ENCODE peak calls at places on chromosomes 6 and 20, in nine cellular contexts. One of them, this sample, is unnamed.
A peak's percentile ranks its signal among the peaks of the same experiment; 100 is the strongest.

GRCh38 chr6:54093306-54093705 is 17.9 kb upstream of the MLIP start:
- DNase-seq in endothelial cell of umbilical vein: no peak
- DNase-seq in upper lobe of right lung: no peak
- DNase-seq in cardiac fibroblast: no peak
- DNase-seq in omental fat pad: no peak
- DNase-seq in progenitor cell of endocrine pancreas: no peak
- DNase-seq in fibroblast of mammary gland: no peak
- DNase-seq in nephron progenitor cell: no peak
- DNase-seq in left lung: no peak
- DNase-seq in this sample: no peak

GRCh38 chr6:112253505-112253841 is 894 bp downstream of the LAMA4 start:
- DNase-seq in endothelial cell of umbilical vein: no peak
- DNase-seq in upper lobe of right lung: no peak
- DNase-seq in cardiac fibroblast: no peak
- DNase-seq in omental fat pad: no peak
- DNase-seq in progenitor cell of endocrine pancreas: no peak
- DNase-seq in fibroblast of mammary gland: no peak
- DNase-seq in nephron progenitor cell: no peak
- DNase-seq in left lung: no peak
- DNase-seq in this sample: no peak

GRCh38 chr6:5695260-5696245 is 311.2 kb downstream of the NRN1 start:
- DNase-seq in endothelial cell of umbilical vein: peak; percentile 61
- DNase-seq in upper lobe of right lung: no peak
- DNase-seq in cardiac fibroblast: peak; percentile 32
- DNase-seq in omental fat pad: no peak
- DNase-seq in progenitor cell of endocrine pancreas: no peak
- DNase-seq in fibroblast of mammary gland: peak; percentile 76
- DNase-seq in nephron progenitor cell: no peak
- DNase-seq in left lung: no peak
- DNase-seq in this sample: no peak

GRCh38 chr6:34358389-34358906 is 34.0 kb downstream of the NUDT3 start:
- DNase-seq in endothelial cell of umbilical vein: peak; percentile 50
- DNase-seq in upper lobe of right lung: no peak
- DNase-seq in cardiac fibroblast: peak; percentile 34
- DNase-seq in omental fat pad: no peak
- DNase-seq in progenitor cell of endocrine pancreas: no peak
- DNase-seq in fibroblast of mammary gland: peak; percentile 52
- DNase-seq in nephron progenitor cell: peak; percentile 7
- DNase-seq in left lung: no peak
- DNase-seq in this sample: no peak

GRCh38 chr6:150267686-150268561 is 100.9 kb upstream of the IYD start:
- DNase-seq in endothelial cell of umbilical vein: no peak
- DNase-seq in upper lobe of right lung: no peak
- DNase-seq in cardiac fibroblast: peak; percentile 74
- DNase-seq in omental fat pad: no peak
- DNase-seq in progenitor cell of endocrine pancreas: no peak
- DNase-seq in fibroblast of mammary gland: peak; percentile 88
- DNase-seq in nephron progenitor cell: no peak
- DNase-seq in left lung: no peak
- DNase-seq in this sample: no peak

GRCh38 chr20:34290471-34290870 is 12.7 kb downstream of the AHCY start:
- DNase-seq in endothelial cell of umbilical vein: no peak
- DNase-seq in upper lobe of right lung: no peak
- DNase-seq in cardiac fibroblast: no peak
- DNase-seq in omental fat pad: no peak
- DNase-seq in progenitor cell of endocrine pancreas: no peak
- DNase-seq in fibroblast of mammary gland: no peak
- DNase-seq in nephron progenitor cell: no peak
- DNase-seq in left lung: no peak
- DNase-seq in this sample: no peak

GRCh38 chr20:6061544-6061943 is 7.7 kb upstream of the LRRN4 start:
- DNase-seq in endothelial cell of umbilical vein: no peak
- DNase-seq in upper lobe of right lung: no peak
- DNase-seq in cardiac fibroblast: no peak
- DNase-seq in omental fat pad: no peak
- DNase-seq in progenitor cell of endocrine pancreas: no peak
- DNase-seq in fibroblast of mammary gland: no peak
- DNase-seq in nephron progenitor cell: no peak
- DNase-seq in left lung: no peak
- DNase-seq in this sample: no peak

GRCh38 chr20:51639206-51639832 is 96.8 kb upstream of the NFATC2 start:
- DNase-seq in endothelial cell of umbilical vein: peak; percentile 84
- DNase-seq in upper lobe of right lung: no peak
- DNase-seq in cardiac fibroblast: peak; percentile 82
- DNase-seq in omental fat pad: peak; percentile 89
- DNase-seq in progenitor cell of endocrine pancreas: peak; percentile 69
- DNase-seq in fibroblast of mammary gland: peak; percentile 73
- DNase-seq in nephron progenitor cell: peak; percentile 91
- DNase-seq in left lung: no peak
- DNase-seq in this sample: peak; percentile 63

GRCh38 chr20:49775229-49775693 is 37.4 kb upstream of the SLC9A8 start:
- DNase-seq in endothelial cell of umbilical vein: peak; percentile 98
- DNase-seq in upper lobe of right lung: peak; percentile 71
- DNase-seq in cardiac fibroblast: peak; percentile 92
- DNase-seq in omental fat pad: no peak
- DNase-seq in progenitor cell of endocrine pancreas: no peak
- DNase-seq in fibroblast of mammary gland: peak; percentile 89
- DNase-seq in nephron progenitor cell: peak; percentile 21
- DNase-seq in left lung: no peak
- DNase-seq in this sample: no peak

GRCh38 chr6:82866446-82866845 is 199.2 kb downstream of the UBE3D start:
- DNase-seq in endothelial cell of umbilical vein: peak; percentile 18
- DNase-seq in upper lobe of right lung: no peak
- DNase-seq in cardiac fibroblast: no peak
- DNase-seq in omental fat pad: no peak
- DNase-seq in progenitor cell of endocrine pancreas: no peak
- DNase-seq in fibroblast of mammary gland: no peak
- DNase-seq in nephron progenitor cell: no peak
- DNase-seq in left lung: no peak
- DNase-seq in this sample: no peak

GRCh38 chr6:46598215-46598614 is 54.4 kb downstream of the CYP39A1 start:
- DNase-seq in endothelial cell of umbilical vein: no peak
- DNase-seq in upper lobe of right lung: no peak
- DNase-seq in cardiac fibroblast: no peak
- DNase-seq in omental fat pad: no peak
- DNase-seq in progenitor cell of endocrine pancreas: no peak
- DNase-seq in fibroblast of mammary gland: no peak
- DNase-seq in nephron progenitor cell: no peak
- DNase-seq in left lung: no peak
- DNase-seq in this sample: no peak

GRCh38 chr6:135759831-135760230 is 91.7 kb upstream of the PDE7B start:
- DNase-seq in endothelial cell of umbilical vein: peak; percentile 5
- DNase-seq in upper lobe of right lung: no peak
- DNase-seq in cardiac fibroblast: peak; percentile 52
- DNase-seq in omental fat pad: no peak
- DNase-seq in progenitor cell of endocrine pancreas: no peak
- DNase-seq in fibroblast of mammary gland: peak; percentile 11
- DNase-seq in nephron progenitor cell: no peak
- DNase-seq in left lung: no peak
- DNase-seq in this sample: no peak

GRCh38 chr6:13099771-13100170 is 228.6 kb downstream of the TBC1D7 start:
- DNase-seq in endothelial cell of umbilical vein: no peak
- DNase-seq in upper lobe of right lung: no peak
- DNase-seq in cardiac fibroblast: no peak
- DNase-seq in omental fat pad: no peak
- DNase-seq in progenitor cell of endocrine pancreas: no peak
- DNase-seq in fibroblast of mammary gland: no peak
- DNase-seq in nephron progenitor cell: no peak
- DNase-seq in left lung: no peak
- DNase-seq in this sample: no peak
- TF ChIP-seq CTCF in endothelial cell of umbilical vein: no peak
- TF ChIP-seq CTCF in upper lobe of right lung: peak; percentile 20
- TF ChIP-seq CTCF in cardiac fibroblast: peak; percentile 12
- TF ChIP-seq CTCF in omental fat pad: no peak
- TF ChIP-seq CTCF in progenitor cell of endocrine pancreas: peak; percentile 41
- TF ChIP-seq CTCF in fibroblast of mammary gland: peak; percentile 34
- TF ChIP-seq CTCF in nephron progenitor cell: no peak
- TF ChIP-seq CTCF in left lung: no peak
- TF ChIP-seq CTCF in this sample: no peak

GRCh38 chr6:18122128-18123093 is at the start of gene NHLRC1:
- DNase-seq in endothelial cell of umbilical vein: peak; percentile 92
- DNase-seq in upper lobe of right lung: peak; percentile 96
- DNase-seq in cardiac fibroblast: peak; percentile 91
- DNase-seq in omental fat pad: peak; percentile 87
- DNase-seq in progenitor cell of endocrine pancreas: peak; percentile 75
- DNase-seq in fibroblast of mammary gland: peak; percentile 85
- DNase-seq in nephron progenitor cell: peak; percentile 87
- DNase-seq in left lung: peak; percentile 95
- DNase-seq in this sample: peak; percentile 84
- TF ChIP-seq CTCF in endothelial cell of umbilical vein: peak; percentile 97
- TF ChIP-seq CTCF in upper lobe of right lung: peak; percentile 92
- TF ChIP-seq CTCF in cardiac fibroblast: peak; percentile 92
- TF ChIP-seq CTCF in omental fat pad: peak; percentile 43
- TF ChIP-seq CTCF in progenitor cell of endocrine pancreas: peak; percentile 83
- TF ChIP-seq CTCF in fibroblast of mammary gland: peak; percentile 79
- TF ChIP-seq CTCF in nephron progenitor cell: peak; percentile 72
- TF ChIP-seq CTCF in left lung: peak; percentile 89
- TF ChIP-seq CTCF in this sample: peak; percentile 81

DNA sequence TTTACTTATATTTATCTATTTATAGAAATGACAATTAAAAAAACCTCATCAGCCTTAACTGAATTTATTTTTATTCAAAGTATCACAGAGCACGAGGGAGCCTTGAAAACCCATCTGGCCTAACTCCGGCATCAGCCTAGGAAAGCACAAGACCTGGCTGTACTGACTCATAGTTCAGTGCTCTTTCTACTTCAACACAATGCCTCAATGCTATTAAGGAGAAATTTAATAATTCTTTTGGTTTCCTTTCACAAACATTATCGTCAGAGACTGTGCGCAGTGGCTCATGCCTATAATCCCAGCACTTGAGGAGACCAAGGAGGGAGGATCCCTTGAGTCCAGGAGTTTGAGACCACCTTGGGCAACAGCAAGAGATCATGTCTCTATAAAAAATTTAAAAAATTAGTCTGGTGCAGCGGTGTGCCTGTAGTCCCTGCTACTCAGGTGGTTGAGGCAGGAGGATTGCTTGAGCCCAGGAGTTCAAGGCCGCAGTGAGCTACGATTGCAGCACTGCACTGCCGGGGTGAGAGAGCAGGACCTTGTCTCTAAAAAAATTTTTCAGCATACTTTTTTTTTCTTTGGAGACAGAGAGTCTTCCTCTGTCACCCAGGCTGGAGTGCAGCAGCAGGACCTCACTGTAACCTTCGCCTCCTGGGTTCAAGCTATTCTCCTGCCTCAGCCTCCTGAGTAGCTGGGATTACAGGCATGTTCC is 1.9 kb upstream of the SASH1 start:
- DNase-seq in endothelial cell of umbilical vein: peak; percentile 80
- DNase-seq in upper lobe of right lung: no peak
- DNase-seq in cardiac fibroblast: no peak
- DNase-seq in omental fat pad: no peak
- DNase-seq in progenitor cell of endocrine pancreas: no peak
- DNase-seq in fibroblast of mammary gland: no peak
- DNase-seq in nephron progenitor cell: no peak
- DNase-seq in left lung: no peak
- DNase-seq in this sample: no peak
- TF ChIP-seq CTCF in endothelial cell of umbilical vein: no peak
- TF ChIP-seq CTCF in upper lobe of right lung: no peak
- TF ChIP-seq CTCF in cardiac fibroblast: no peak
- TF ChIP-seq CTCF in omental fat pad: no peak
- TF ChIP-seq CTCF in progenitor cell of endocrine pancreas: no peak
- TF ChIP-seq CTCF in fibroblast of mammary gland: no peak
- TF ChIP-seq CTCF in nephron progenitor cell: no peak
- TF ChIP-seq CTCF in left lung: no peak
- TF ChIP-seq CTCF in this sample: no peak

GRCh38 chr20:24815196-24815815 is 133.8 kb upstream of the CST7 start:
- DNase-seq in endothelial cell of umbilical vein: no peak
- DNase-seq in upper lobe of right lung: no peak
- DNase-seq in cardiac fibroblast: no peak
- DNase-seq in omental fat pad: no peak
- DNase-seq in progenitor cell of endocrine pancreas: no peak
- DNase-seq in fibroblast of mammary gland: no peak
- DNase-seq in nephron progenitor cell: no peak
- DNase-seq in left lung: no peak
- DNase-seq in this sample: no peak

GRCh38 chr20:24815931-24816330 is 133.1 kb upstream of the CST7 start:
- DNase-seq in endothelial cell of umbilical vein: no peak
- DNase-seq in upper lobe of right lung: no peak
- DNase-seq in cardiac fibroblast: no peak
- DNase-seq in omental fat pad: no peak
- DNase-seq in progenitor cell of endocrine pancreas: no peak
- DNase-seq in fibroblast of mammary gland: no peak
- DNase-seq in nephron progenitor cell: no peak
- DNase-seq in left lung: no peak
- DNase-seq in this sample: no peak

GRCh38 chr20:24816907-24817306 is 132.2 kb upstream of the CST7 start:
- DNase-seq in endothelial cell of umbilical vein: no peak
- DNase-seq in upper lobe of right lung: peak; percentile 10
- DNase-seq in cardiac fibroblast: no peak
- DNase-seq in omental fat pad: no peak
- DNase-seq in progenitor cell of endocrine pancreas: no peak
- DNase-seq in fibroblast of mammary gland: no peak
- DNase-seq in nephron progenitor cell: no peak
- DNase-seq in left lung: no peak
- DNase-seq in this sample: no peak

GRCh38 chr20:24817351-24817750 is 131.7 kb upstream of the CST7 start:
- DNase-seq in endothelial cell of umbilical vein: no peak
- DNase-seq in upper lobe of right lung: peak; percentile 41
- DNase-seq in cardiac fibroblast: no peak
- DNase-seq in omental fat pad: no peak
- DNase-seq in progenitor cell of endocrine pancreas: no peak
- DNase-seq in fibroblast of mammary gland: no peak
- DNase-seq in nephron progenitor cell: no peak
- DNase-seq in left lung: no peak
- DNase-seq in this sample: no peak

DNA sequence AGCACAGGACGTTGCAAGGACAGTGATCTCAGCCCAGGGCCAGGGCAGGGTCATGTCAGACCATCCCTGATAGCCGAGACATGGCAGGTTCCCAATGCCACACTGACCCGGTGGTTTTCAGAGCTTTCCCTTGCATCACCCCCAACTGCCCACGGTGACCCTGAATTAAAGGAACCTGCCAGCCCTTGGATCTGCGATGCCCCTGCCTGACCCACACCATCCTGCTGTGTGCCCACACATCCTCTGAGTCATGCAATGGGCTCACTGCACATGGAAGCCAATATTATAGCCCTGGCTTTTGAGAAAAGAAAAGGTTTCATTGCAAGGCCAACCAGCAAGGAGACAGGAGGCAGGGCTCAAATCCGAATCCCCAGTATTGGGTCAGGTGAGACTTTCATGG is 132.6 kb upstream of the CST7 start:
- DNase-seq in endothelial cell of umbilical vein: no peak
- DNase-seq in upper lobe of right lung: no peak
- DNase-seq in cardiac fibroblast: no peak
- DNase-seq in omental fat pad: no peak
- DNase-seq in progenitor cell of endocrine pancreas: no peak
- DNase-seq in fibroblast of mammary gland: no peak
- DNase-seq in nephron progenitor cell: no peak
- DNase-seq in left lung: no peak
- DNase-seq in this sample: no peak
- TF ChIP-seq CTCF in endothelial cell of umbilical vein: no peak
- TF ChIP-seq CTCF in upper lobe of right lung: no peak
- TF ChIP-seq CTCF in cardiac fibroblast: no peak
- TF ChIP-seq CTCF in omental fat pad: no peak
- TF ChIP-seq CTCF in progenitor cell of endocrine pancreas: no peak
- TF ChIP-seq CTCF in fibroblast of mammary gland: no peak
- TF ChIP-seq CTCF in nephron progenitor cell: no peak
- TF ChIP-seq CTCF in left lung: no peak
- TF ChIP-seq CTCF in this sample: no peak

This sample was measured in natural killer cell.